ENCODE peak calls at places on chromosomes 3 and 15, in ten cellular contexts. One of them, this sample, is unnamed.

GRCh38 chr15:30990451-30991300 is 752 bp downstream of the MTMR10 start:
- DNase-seq in activated CD8-positive, alpha-beta memory T cell treated with anti-CD3 and anti-CD28 coated beads for 48 hours: no peak
- DNase-seq in left cardiac atrium: no peak
- DNase-seq in NCI-H1417: no peak
- DNase-seq in upper lobe of right lung: no peak
- DNase-seq in body of pancreas: no peak
- DNase-seq in stimulated activated CD4-positive, alpha-beta T cell treated with anti-CD3 and anti-CD28 coated beads, Interleukin-1b, Interleukin-23, amount 100 ng/mL, for 4 hours: no peak
- DNase-seq in AG08395: peak; percentile 22
- DNase-seq in occipital lobe: no peak
- DNase-seq in dorsolateral prefrontal cortex: no peak
- DNase-seq in this sample: no peak

GRCh38 chr3:13462125-13462629 is 17.9 kb upstream of the HDAC11 start:
- DNase-seq in activated CD8-positive, alpha-beta memory T cell treated with anti-CD3 and anti-CD28 coated beads for 48 hours: no peak
- DNase-seq in left cardiac atrium: no peak
- DNase-seq in NCI-H1417: no peak
- DNase-seq in upper lobe of right lung: no peak
- DNase-seq in body of pancreas: no peak
- DNase-seq in stimulated activated CD4-positive, alpha-beta T cell treated with anti-CD3 and anti-CD28 coated beads, Interleukin-1b, Interleukin-23, amount 100 ng/mL, for 4 hours: no peak
- DNase-seq in AG08395: no peak
- DNase-seq in occipital lobe: no peak
- DNase-seq in dorsolateral prefrontal cortex: no peak
- DNase-seq in this sample: no peak

GRCh38 chr3:127234784-127235183 is 41.9 kb downstream of the PRR23E start:
- DNase-seq in activated CD8-positive, alpha-beta memory T cell treated with anti-CD3 and anti-CD28 coated beads for 48 hours: no peak
- DNase-seq in left cardiac atrium: no peak
- DNase-seq in NCI-H1417: no peak
- DNase-seq in upper lobe of right lung: no peak
- DNase-seq in body of pancreas: no peak
- DNase-seq in stimulated activated CD4-positive, alpha-beta T cell treated with anti-CD3 and anti-CD28 coated beads, Interleukin-1b, Interleukin-23, amount 100 ng/mL, for 4 hours: no peak
- DNase-seq in AG08395: no peak
- DNase-seq in occipital lobe: no peak
- DNase-seq in dorsolateral prefrontal cortex: no peak
- DNase-seq in this sample: no peak

GRCh38 chr3:152277198-152277597 is 8.5 kb downstream of the MBNL1 start:
- DNase-seq in activated CD8-positive, alpha-beta memory T cell treated with anti-CD3 and anti-CD28 coated beads for 48 hours: no peak
- DNase-seq in left cardiac atrium: no peak
- DNase-seq in NCI-H1417: no peak
- DNase-seq in upper lobe of right lung: no peak
- DNase-seq in body of pancreas: no peak
- DNase-seq in stimulated activated CD4-positive, alpha-beta T cell treated with anti-CD3 and anti-CD28 coated beads, Interleukin-1b, Interleukin-23, amount 100 ng/mL, for 4 hours: no peak
- DNase-seq in AG08395: no peak
- DNase-seq in occipital lobe: no peak
- DNase-seq in dorsolateral prefrontal cortex: no peak
- DNase-seq in this sample: no peak

GRCh38 chr3:52143156-52143555 is 11.1 kb downstream of the POC1A start:
- DNase-seq in activated CD8-positive, alpha-beta memory T cell treated with anti-CD3 and anti-CD28 coated beads for 48 hours: no peak
- DNase-seq in left cardiac atrium: no peak
- DNase-seq in NCI-H1417: no peak
- DNase-seq in upper lobe of right lung: no peak
- DNase-seq in body of pancreas: no peak
- DNase-seq in stimulated activated CD4-positive, alpha-beta T cell treated with anti-CD3 and anti-CD28 coated beads, Interleukin-1b, Interleukin-23, amount 100 ng/mL, for 4 hours: no peak
- DNase-seq in AG08395: no peak
- DNase-seq in occipital lobe: no peak
- DNase-seq in dorsolateral prefrontal cortex: no peak
- DNase-seq in this sample: no peak

GRCh38 chr3:10173926-10174435 is 9.3 kb downstream of the IRAK2 start:
- DNase-seq in activated CD8-positive, alpha-beta memory T cell treated with anti-CD3 and anti-CD28 coated beads for 48 hours: no peak
- DNase-seq in left cardiac atrium: peak; percentile 84
- DNase-seq in NCI-H1417: no peak
- DNase-seq in upper lobe of right lung: peak; percentile 79
- DNase-seq in body of pancreas: peak; percentile 84
- DNase-seq in stimulated activated CD4-positive, alpha-beta T cell treated with anti-CD3 and anti-CD28 coated beads, Interleukin-1b, Interleukin-23, amount 100 ng/mL, for 4 hours: no peak
- DNase-seq in AG08395: peak; percentile 93
- DNase-seq in occipital lobe: peak; percentile 44
- DNase-seq in dorsolateral prefrontal cortex: peak; percentile 67
- DNase-seq in this sample: no peak

GRCh38 chr15:59689626-59690236 is 611 bp upstream of the BNIP2 start:
- DNase-seq in activated CD8-positive, alpha-beta memory T cell treated with anti-CD3 and anti-CD28 coated beads for 48 hours: peak; percentile 17
- DNase-seq in left cardiac atrium: peak; percentile 90
- DNase-seq in NCI-H1417: peak; percentile 47
- DNase-seq in upper lobe of right lung: peak; percentile 95
- DNase-seq in body of pancreas: peak; percentile 94
- DNase-seq in stimulated activated CD4-positive, alpha-beta T cell treated with anti-CD3 and anti-CD28 coated beads, Interleukin-1b, Interleukin-23, amount 100 ng/mL, for 4 hours: peak; percentile 25
- DNase-seq in AG08395: no peak
- DNase-seq in occipital lobe: peak; percentile 17
- DNase-seq in dorsolateral prefrontal cortex: peak; percentile 70
- DNase-seq in this sample: peak; percentile 24

GRCh38 chr3:49359623-49360022 is 1.5 kb upstream of the GPX1 start:
- DNase-seq in activated CD8-positive, alpha-beta memory T cell treated with anti-CD3 and anti-CD28 coated beads for 48 hours: no peak
- DNase-seq in left cardiac atrium: no peak
- DNase-seq in NCI-H1417: no peak
- DNase-seq in upper lobe of right lung: no peak
- DNase-seq in body of pancreas: no peak
- DNase-seq in stimulated activated CD4-positive, alpha-beta T cell treated with anti-CD3 and anti-CD28 coated beads, Interleukin-1b, Interleukin-23, amount 100 ng/mL, for 4 hours: no peak
- DNase-seq in AG08395: no peak
- DNase-seq in occipital lobe: no peak
- DNase-seq in dorsolateral prefrontal cortex: no peak
- DNase-seq in this sample: no peak

GRCh38 chr3:153628591-153628990 is 466.6 kb downstream of the RAP2B start:
- DNase-seq in activated CD8-positive, alpha-beta memory T cell treated with anti-CD3 and anti-CD28 coated beads for 48 hours: no peak
- DNase-seq in left cardiac atrium: no peak
- DNase-seq in NCI-H1417: no peak
- DNase-seq in upper lobe of right lung: no peak
- DNase-seq in body of pancreas: no peak
- DNase-seq in stimulated activated CD4-positive, alpha-beta T cell treated with anti-CD3 and anti-CD28 coated beads, Interleukin-1b, Interleukin-23, amount 100 ng/mL, for 4 hours: no peak
- DNase-seq in AG08395: no peak
- DNase-seq in occipital lobe: no peak
- DNase-seq in dorsolateral prefrontal cortex: no peak
- DNase-seq in this sample: no peak

GRCh38 chr15:29937956-29938355 is 115.7 kb upstream of the TJP1 start:
- DNase-seq in activated CD8-positive, alpha-beta memory T cell treated with anti-CD3 and anti-CD28 coated beads for 48 hours: no peak
- DNase-seq in left cardiac atrium: no peak
- DNase-seq in NCI-H1417: no peak
- DNase-seq in upper lobe of right lung: no peak
- DNase-seq in body of pancreas: no peak
- DNase-seq in stimulated activated CD4-positive, alpha-beta T cell treated with anti-CD3 and anti-CD28 coated beads, Interleukin-1b, Interleukin-23, amount 100 ng/mL, for 4 hours: no peak
- DNase-seq in AG08395: no peak
- DNase-seq in occipital lobe: no peak
- DNase-seq in dorsolateral prefrontal cortex: no peak
- DNase-seq in this sample: no peak

GRCh38 chr3:126052196-126053058 is 31.5 kb downstream of the SLC41A3 start:
- DNase-seq in activated CD8-positive, alpha-beta memory T cell treated with anti-CD3 and anti-CD28 coated beads for 48 hours: no peak
- DNase-seq in left cardiac atrium: no peak
- DNase-seq in NCI-H1417: no peak
- DNase-seq in upper lobe of right lung: peak; percentile 56
- DNase-seq in body of pancreas: no peak
- DNase-seq in stimulated activated CD4-positive, alpha-beta T cell treated with anti-CD3 and anti-CD28 coated beads, Interleukin-1b, Interleukin-23, amount 100 ng/mL, for 4 hours: no peak
- DNase-seq in AG08395: no peak
- DNase-seq in occipital lobe: no peak
- DNase-seq in dorsolateral prefrontal cortex: no peak
- DNase-seq in this sample: no peak

GRCh38 chr3:37197810-37198371 is 23.5 kb upstream of the LRRFIP2 start:
- DNase-seq in activated CD8-positive, alpha-beta memory T cell treated with anti-CD3 and anti-CD28 coated beads for 48 hours: no peak
- DNase-seq in left cardiac atrium: no peak
- DNase-seq in NCI-H1417: no peak
- DNase-seq in upper lobe of right lung: no peak
- DNase-seq in body of pancreas: no peak
- DNase-seq in stimulated activated CD4-positive, alpha-beta T cell treated with anti-CD3 and anti-CD28 coated beads, Interleukin-1b, Interleukin-23, amount 100 ng/mL, for 4 hours: no peak
- DNase-seq in AG08395: peak; percentile 78
- DNase-seq in occipital lobe: no peak
- DNase-seq in dorsolateral prefrontal cortex: no peak
- DNase-seq in this sample: no peak

GRCh38 chr3:149401926-149402310 is 24.5 kb upstream of the TM4SF1 start:
- DNase-seq in activated CD8-positive, alpha-beta memory T cell treated with anti-CD3 and anti-CD28 coated beads for 48 hours: no peak
- DNase-seq in left cardiac atrium: no peak
- DNase-seq in NCI-H1417: no peak
- DNase-seq in upper lobe of right lung: no peak
- DNase-seq in body of pancreas: no peak
- DNase-seq in stimulated activated CD4-positive, alpha-beta T cell treated with anti-CD3 and anti-CD28 coated beads, Interleukin-1b, Interleukin-23, amount 100 ng/mL, for 4 hours: no peak
- DNase-seq in AG08395: no peak
- DNase-seq in occipital lobe: no peak
- DNase-seq in dorsolateral prefrontal cortex: no peak
- DNase-seq in this sample: no peak

GRCh38 chr3:107928084-107928445 is 162.8 kb downstream of the CD47 start:
- DNase-seq in activated CD8-positive, alpha-beta memory T cell treated with anti-CD3 and anti-CD28 coated beads for 48 hours: no peak
- DNase-seq in left cardiac atrium: no peak
- DNase-seq in NCI-H1417: no peak
- DNase-seq in upper lobe of right lung: no peak
- DNase-seq in body of pancreas: no peak
- DNase-seq in stimulated activated CD4-positive, alpha-beta T cell treated with anti-CD3 and anti-CD28 coated beads, Interleukin-1b, Interleukin-23, amount 100 ng/mL, for 4 hours: no peak
- DNase-seq in AG08395: peak; percentile 52
- DNase-seq in occipital lobe: peak; percentile 14
- DNase-seq in dorsolateral prefrontal cortex: no peak
- DNase-seq in this sample: no peak

GRCh38 chr15:22257047-22257667 is 176.8 kb downstream of the OR4M2 start:
- DNase-seq in activated CD8-positive, alpha-beta memory T cell treated with anti-CD3 and anti-CD28 coated beads for 48 hours: no peak
- DNase-seq in left cardiac atrium: no peak
- DNase-seq in NCI-H1417: no peak
- DNase-seq in upper lobe of right lung: no peak
- DNase-seq in body of pancreas: no peak
- DNase-seq in stimulated activated CD4-positive, alpha-beta T cell treated with anti-CD3 and anti-CD28 coated beads, Interleukin-1b, Interleukin-23, amount 100 ng/mL, for 4 hours: no peak
- DNase-seq in AG08395: no peak
- DNase-seq in occipital lobe: no peak
- DNase-seq in dorsolateral prefrontal cortex: no peak
- DNase-seq in this sample: no peak

GRCh38 chr3:27500051-27500450 is 15.9 kb upstream of the SLC4A7 start:
- DNase-seq in activated CD8-positive, alpha-beta memory T cell treated with anti-CD3 and anti-CD28 coated beads for 48 hours: no peak
- DNase-seq in left cardiac atrium: no peak
- DNase-seq in NCI-H1417: no peak
- DNase-seq in upper lobe of right lung: no peak
- DNase-seq in body of pancreas: no peak
- DNase-seq in stimulated activated CD4-positive, alpha-beta T cell treated with anti-CD3 and anti-CD28 coated beads, Interleukin-1b, Interleukin-23, amount 100 ng/mL, for 4 hours: no peak
- DNase-seq in AG08395: no peak
- DNase-seq in occipital lobe: no peak
- DNase-seq in dorsolateral prefrontal cortex: no peak
- DNase-seq in this sample: no peak

GRCh38 chr15:85316244-85316934 is 64.0 kb upstream of the AKAP13 start:
- DNase-seq in activated CD8-positive, alpha-beta memory T cell treated with anti-CD3 and anti-CD28 coated beads for 48 hours: no peak
- DNase-seq in left cardiac atrium: no peak
- DNase-seq in NCI-H1417: no peak
- DNase-seq in upper lobe of right lung: no peak
- DNase-seq in body of pancreas: no peak
- DNase-seq in stimulated activated CD4-positive, alpha-beta T cell treated with anti-CD3 and anti-CD28 coated beads, Interleukin-1b, Interleukin-23, amount 100 ng/mL, for 4 hours: no peak
- DNase-seq in AG08395: peak; percentile 38
- DNase-seq in occipital lobe: no peak
- DNase-seq in dorsolateral prefrontal cortex: no peak
- DNase-seq in this sample: no peak

GRCh38 chr3:46564190-46565112 is 1.7 kb downstream of the LRRC2 start:
- DNase-seq in activated CD8-positive, alpha-beta memory T cell treated with anti-CD3 and anti-CD28 coated beads for 48 hours: no peak
- DNase-seq in left cardiac atrium: peak; percentile 34
- DNase-seq in NCI-H1417: no peak
- DNase-seq in upper lobe of right lung: no peak
- DNase-seq in body of pancreas: no peak
- DNase-seq in stimulated activated CD4-positive, alpha-beta T cell treated with anti-CD3 and anti-CD28 coated beads, Interleukin-1b, Interleukin-23, amount 100 ng/mL, for 4 hours: no peak
- DNase-seq in AG08395: peak; percentile 56
- DNase-seq in occipital lobe: no peak
- DNase-seq in dorsolateral prefrontal cortex: no peak
- DNase-seq in this sample: no peak

GRCh38 chr3:44802006-44802405 is 40.4 kb downstream of the KIF15 start:
- DNase-seq in activated CD8-positive, alpha-beta memory T cell treated with anti-CD3 and anti-CD28 coated beads for 48 hours: no peak
- DNase-seq in left cardiac atrium: no peak
- DNase-seq in NCI-H1417: no peak
- DNase-seq in upper lobe of right lung: no peak
- DNase-seq in body of pancreas: no peak
- DNase-seq in stimulated activated CD4-positive, alpha-beta T cell treated with anti-CD3 and anti-CD28 coated beads, Interleukin-1b, Interleukin-23, amount 100 ng/mL, for 4 hours: no peak
- DNase-seq in AG08395: no peak
- DNase-seq in occipital lobe: no peak
- DNase-seq in dorsolateral prefrontal cortex: no peak
- DNase-seq in this sample: no peak

GRCh38 chr3:94937980-94938379 is 875.1 kb downstream of the NSUN3 start:
- DNase-seq in activated CD8-positive, alpha-beta memory T cell treated with anti-CD3 and anti-CD28 coated beads for 48 hours: no peak
- DNase-seq in left cardiac atrium: no peak
- DNase-seq in NCI-H1417: no peak
- DNase-seq in upper lobe of right lung: no peak
- DNase-seq in body of pancreas: no peak
- DNase-seq in stimulated activated CD4-positive, alpha-beta T cell treated with anti-CD3 and anti-CD28 coated beads, Interleukin-1b, Interleukin-23, amount 100 ng/mL, for 4 hours: no peak
- DNase-seq in AG08395: no peak
- DNase-seq in occipital lobe: no peak
- DNase-seq in dorsolateral prefrontal cortex: no peak
- DNase-seq in this sample: no peak

GRCh38 chr3:141441381-141442365 is 45.2 kb upstream of the RASA2 start:
- DNase-seq in activated CD8-positive, alpha-beta memory T cell treated with anti-CD3 and anti-CD28 coated beads for 48 hours: peak; percentile 43
- DNase-seq in left cardiac atrium: peak; percentile 78
- DNase-seq in NCI-H1417: no peak
- DNase-seq in upper lobe of right lung: peak; percentile 85
- DNase-seq in body of pancreas: peak; percentile 80
- DNase-seq in stimulated activated CD4-positive, alpha-beta T cell treated with anti-CD3 and anti-CD28 coated beads, Interleukin-1b, Interleukin-23, amount 100 ng/mL, for 4 hours: peak; percentile 59
- DNase-seq in AG08395: peak; percentile 83
- DNase-seq in occipital lobe: no peak
- DNase-seq in dorsolateral prefrontal cortex: peak; percentile 64
- DNase-seq in this sample: no peak

GRCh38 chr3:124974691-124975090 is 40.1 kb upstream of the MUC13 start:
- DNase-seq in activated CD8-positive, alpha-beta memory T cell treated with anti-CD3 and anti-CD28 coated beads for 48 hours: no peak
- DNase-seq in left cardiac atrium: no peak
- DNase-seq in NCI-H1417: no peak
- DNase-seq in upper lobe of right lung: no peak
- DNase-seq in body of pancreas: no peak
- DNase-seq in stimulated activated CD4-positive, alpha-beta T cell treated with anti-CD3 and anti-CD28 coated beads, Interleukin-1b, Interleukin-23, amount 100 ng/mL, for 4 hours: no peak
- DNase-seq in AG08395: no peak
- DNase-seq in occipital lobe: no peak
- DNase-seq in dorsolateral prefrontal cortex: no peak
- DNase-seq in this sample: no peak

GRCh38 chr15:30984118-30984517 is 7.3 kb downstream of the MTMR10 start:
- DNase-seq in activated CD8-positive, alpha-beta memory T cell treated with anti-CD3 and anti-CD28 coated beads for 48 hours: no peak
- DNase-seq in left cardiac atrium: no peak
- DNase-seq in NCI-H1417: no peak
- DNase-seq in upper lobe of right lung: no peak
- DNase-seq in body of pancreas: no peak
- DNase-seq in stimulated activated CD4-positive, alpha-beta T cell treated with anti-CD3 and anti-CD28 coated beads, Interleukin-1b, Interleukin-23, amount 100 ng/mL, for 4 hours: no peak
- DNase-seq in AG08395: no peak
- DNase-seq in occipital lobe: no peak
- DNase-seq in dorsolateral prefrontal cortex: no peak
- DNase-seq in this sample: no peak

GRCh38 chr3:42851228-42851834 is 24.3 kb downstream of the CYP8B1 start:
- DNase-seq in activated CD8-positive, alpha-beta memory T cell treated with anti-CD3 and anti-CD28 coated beads for 48 hours: no peak
- DNase-seq in left cardiac atrium: no peak
- DNase-seq in NCI-H1417: no peak
- DNase-seq in upper lobe of right lung: no peak
- DNase-seq in body of pancreas: no peak
- DNase-seq in stimulated activated CD4-positive, alpha-beta T cell treated with anti-CD3 and anti-CD28 coated beads, Interleukin-1b, Interleukin-23, amount 100 ng/mL, for 4 hours: no peak
- DNase-seq in AG08395: no peak
- DNase-seq in occipital lobe: no peak
- DNase-seq in dorsolateral prefrontal cortex: no peak
- DNase-seq in this sample: no peak

GRCh38 chr3:69443554-69443953 is 57.7 kb upstream of the FRMD4B start:
- DNase-seq in activated CD8-positive, alpha-beta memory T cell treated with anti-CD3 and anti-CD28 coated beads for 48 hours: no peak
- DNase-seq in left cardiac atrium: no peak
- DNase-seq in NCI-H1417: no peak
- DNase-seq in upper lobe of right lung: no peak
- DNase-seq in body of pancreas: no peak
- DNase-seq in stimulated activated CD4-positive, alpha-beta T cell treated with anti-CD3 and anti-CD28 coated beads, Interleukin-1b, Interleukin-23, amount 100 ng/mL, for 4 hours: no peak
- DNase-seq in AG08395: no peak
- DNase-seq in occipital lobe: no peak
- DNase-seq in dorsolateral prefrontal cortex: no peak
- DNase-seq in this sample: no peak

GRCh38 chr3:87437765-87438164 is 161.4 kb upstream of the POU1F1 start:
- DNase-seq in activated CD8-positive, alpha-beta memory T cell treated with anti-CD3 and anti-CD28 coated beads for 48 hours: no peak
- DNase-seq in left cardiac atrium: no peak
- DNase-seq in NCI-H1417: no peak
- DNase-seq in upper lobe of right lung: no peak
- DNase-seq in body of pancreas: no peak
- DNase-seq in stimulated activated CD4-positive, alpha-beta T cell treated with anti-CD3 and anti-CD28 coated beads, Interleukin-1b, Interleukin-23, amount 100 ng/mL, for 4 hours: no peak
- DNase-seq in AG08395: no peak
- DNase-seq in occipital lobe: no peak
- DNase-seq in dorsolateral prefrontal cortex: no peak
- DNase-seq in this sample: no peak

GRCh38 chr15:70835415-70835814 is 18.5 kb downstream of the LARP6 start:
- DNase-seq in activated CD8-positive, alpha-beta memory T cell treated with anti-CD3 and anti-CD28 coated beads for 48 hours: no peak
- DNase-seq in left cardiac atrium: peak; percentile 82
- DNase-seq in NCI-H1417: no peak
- DNase-seq in upper lobe of right lung: no peak
- DNase-seq in body of pancreas: peak; percentile 39
- DNase-seq in stimulated activated CD4-positive, alpha-beta T cell treated with anti-CD3 and anti-CD28 coated beads, Interleukin-1b, Interleukin-23, amount 100 ng/mL, for 4 hours: no peak
- DNase-seq in AG08395: no peak
- DNase-seq in occipital lobe: peak; percentile 58
- DNase-seq in dorsolateral prefrontal cortex: peak; percentile 79
- DNase-seq in this sample: no peak

GRCh38 chr3:156787015-156787414 is 39.1 kb upstream of the LEKR1 start:
- DNase-seq in activated CD8-positive, alpha-beta memory T cell treated with anti-CD3 and anti-CD28 coated beads for 48 hours: no peak
- DNase-seq in left cardiac atrium: no peak
- DNase-seq in NCI-H1417: no peak
- DNase-seq in upper lobe of right lung: no peak
- DNase-seq in body of pancreas: no peak
- DNase-seq in stimulated activated CD4-positive, alpha-beta T cell treated with anti-CD3 and anti-CD28 coated beads, Interleukin-1b, Interleukin-23, amount 100 ng/mL, for 4 hours: no peak
- DNase-seq in AG08395: no peak
- DNase-seq in occipital lobe: no peak
- DNase-seq in dorsolateral prefrontal cortex: no peak
- DNase-seq in this sample: no peak

This sample was measured in esophagus squamous epithelium.